ENCODE peak calls at places on chromosomes 16 and 17, in five cellular contexts. Y is BJ, W is astrocyte of the spinal cord, H is HL-60, Q is hepatocyte. F is an unnamed sample.

GRCh38 chr17:77363821-77364361 is 223.1 kb downstream of the SEC14L1 start:
- DNase-seq in H (no peak), W (peak; percentile 66), Y (no peak), Q (peak; percentile 35), F (no peak)

GRCh38 chr16:3458278-3458851 is 14.9 kb downstream of the NAA60 start:
- DNase-seq in Y (no peak), Q (peak; percentile 50), W (peak; percentile 29), H (no peak), F (no peak)

GRCh38 chr16:4811242-4811641 is 8.8 kb upstream of the ROGDI start:
- DNase-seq in W (no peak), Q (no peak), H (no peak), Y (no peak), F (no peak)

GRCh38 chr16:19933740-19934139 is 49.1 kb upstream of the GPRC5B start:
- DNase-seq in H (no peak), Q (peak; percentile 0), Y (no peak), W (no peak), F (no peak)

GRCh38 chr17:51820252-51820651 is 338.3 kb downstream of the CA10 start:
- DNase-seq in Y (no peak), H (no peak), W (no peak), Q (peak; percentile 25), F (no peak)

GRCh38 chr17:70355185-70355584 is 185.9 kb downstream of the KCNJ2 start:
- DNase-seq in H (no peak), Y (no peak), W (no peak), Q (no peak), F (no peak)

GRCh38 chr16:67857547-67858233 is 10.2 kb upstream of the CENPT start:
- DNase-seq in H (no peak), Y (peak; percentile 96), Q (peak; percentile 91), W (peak; percentile 91), F (peak; percentile 64)

GRCh38 chr17:3527896-3528603 is 29.6 kb downstream of the TRPV3 start:
- DNase-seq in Y (no peak), W (peak; percentile 8), H (no peak), Q (no peak), F (no peak)

GRCh38 chr16:17555176-17555575 is 84.4 kb upstream of the XYLT1 start:
- DNase-seq in H (no peak), Y (peak; percentile 62), Q (no peak), W (peak; percentile 80), F (no peak)

GRCh38 chr16:89723279-89724250 is 2.2 kb downstream of the ZNF276 start:
- DNase-seq in Y (no peak), Q (no peak), W (peak; percentile 45), H (no peak), F (no peak)

GRCh38 chr17:57154896-57155295 is 69.8 kb downstream of the AKAP1 start:
- DNase-seq in W (no peak), Q (no peak), Y (no peak), H (peak; percentile 61), F (no peak)

GRCh38 chr17:8080208-8080798 is 7.2 kb downstream of the ALOX12B start:
- DNase-seq in Y (no peak), Q (no peak), H (no peak), W (no peak), F (no peak)

GRCh38 chr17:60091908-60092331 is 13.2 kb upstream of the HEATR6 start:
- DNase-seq in W (peak; percentile 67), Q (no peak), H (no peak), Y (no peak), F (no peak)

GRCh38 chr16:70432304-70432799 is 6.5 kb downstream of the ST3GAL2 start:
- DNase-seq in Q (no peak), W (no peak), H (peak; percentile 49), Y (no peak), F (no peak)

GRCh38 chr17:5541610-5542202 is 42.6 kb downstream of the NLRP1 start:
- DNase-seq in Q (no peak), H (no peak), Y (no peak), W (no peak), F (no peak)

GRCh38 chr17:34637548-34638525 is 58.5 kb downstream of the TMEM132E start:
- DNase-seq in H (peak; percentile 73), W (peak; percentile 31), Y (peak; percentile 2), Q (peak; percentile 89), F (peak; percentile 3)

GRCh38 chr16:89375021-89375420 is 115.3 kb downstream of the ANKRD11 start:
- DNase-seq in H (no peak), Q (no peak), Y (no peak), W (no peak), F (peak; percentile 99)

GRCh38 chr16:67164599-67165061 is at the start of gene HSF4:
- DNase-seq in Q (peak; percentile 59), H (no peak), Y (no peak), W (no peak), F (no peak)

GRCh38 chr17:28371245-28372202 is at the start of gene SARM1:
- DNase-seq in H (no peak), Q (peak; percentile 94), W (peak; percentile 92), Y (peak; percentile 62), F (peak; percentile 54)

GRCh38 chr16:87375426-87376135 is 8.0 kb downstream of the FBXO31 start:
- DNase-seq in W (peak; percentile 49), Y (no peak), H (no peak), Q (no peak), F (no peak)

GRCh38 chr17:41663451-41664171 is 25.1 kb upstream of the EIF1 start:
- DNase-seq in H (no peak), Y (no peak), W (no peak), Q (no peak), F (no peak)

GRCh38 chr17:77572851-77573250 is 385.7 kb upstream of the TNRC6C start:
- DNase-seq in W (no peak), Q (no peak), H (no peak), Y (no peak), F (no peak)

GRCh38 chr17:12402963-12403622 is 262.6 kb upstream of the MYOCD start:
- DNase-seq in Q (no peak), Y (peak; percentile 30), H (no peak), W (peak; percentile 78), F (no peak)

GRCh38 chr17:40450175-40450574 is 6.9 kb downstream of the IGFBP4 start:
- DNase-seq in Q (peak; percentile 55), W (no peak), H (peak; percentile 56), Y (no peak), F (no peak)

GRCh38 chr16:61792194-61792904 is 243.9 kb downstream of the CDH8 start:
- DNase-seq in Y (peak; percentile 98), H (no peak), W (peak; percentile 97), Q (no peak), F (peak; percentile 54)

GRCh38 chr17:17227608-17228520 is 9.1 kb downstream of the FLCN start:
- DNase-seq in Y (no peak), Q (no peak), W (no peak), H (no peak), F (no peak)

GRCh38 chr17:4310349-4311060 is 46.7 kb upstream of the ANKFY1 start:
- DNase-seq in Y (no peak), H (no peak), Q (peak; percentile 31), W (no peak), F (peak; percentile 24)

GRCh38 chr17:35080536-35080935 is 17.0 kb upstream of the RFFL start:
- DNase-seq in Y (no peak), W (no peak), H (peak; percentile 14), Q (no peak), F (no peak)

DNA sequence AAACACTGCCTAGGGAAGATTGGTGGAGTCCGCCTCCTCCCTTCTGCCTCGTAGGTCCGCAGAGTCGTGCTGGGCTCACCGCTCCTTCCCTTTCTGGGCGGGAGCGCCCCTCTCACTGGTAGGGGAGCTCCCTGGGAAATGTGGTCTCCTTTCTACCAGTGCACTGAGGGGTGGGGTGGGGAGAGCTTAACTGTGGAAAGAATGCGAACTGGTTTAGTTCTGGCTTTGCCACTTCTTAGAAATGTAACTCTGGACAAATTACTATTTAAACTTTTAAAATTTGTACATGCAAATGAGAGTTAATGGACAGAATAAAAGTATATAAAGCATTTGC is 105.7 kb downstream of the RPTOR start:
- DNase-seq in Y (no peak), W (no peak), Q (no peak), H (no peak), F (no peak)
- H3K4me3 ChIP-seq in Y (no peak overlapping the region), W (no peak overlapping the region), Q (no peak overlapping the region), H (no peak overlapping the region), F (no peak overlapping the region)

GRCh38 chr17:21523482-21524210 is 147.5 kb downstream of the KCNJ12 start:
- DNase-seq in Q (no peak), H (no peak), Y (no peak), W (no peak), F (no peak)

GRCh38 chr17:21524211-21524591 is 148.0 kb downstream of the KCNJ12 start:
- DNase-seq in H (no peak), W (no peak), Q (no peak), Y (no peak), F (peak; percentile 12)

GRCh38 chr17:21528031-21528684 is 152.0 kb downstream of the KCNJ12 start:
- DNase-seq in Q (no peak), Y (no peak), H (no peak), W (no peak), F (no peak)

GRCh38 chr17:21522755-21523154 is 146.6 kb downstream of the KCNJ12 start:
- DNase-seq in H (no peak), W (no peak), Q (no peak), Y (no peak), F (no peak)

GRCh38 chr17:21525464-21526130 is 149.4 kb downstream of the KCNJ12 start:
- DNase-seq in W (no peak), H (no peak), Q (no peak), Y (no peak), F (no peak)
- TF ChIP-seq CTCF in W (no peak), H (no peak), Q (no peak), Y (no peak), F (no peak)

DNA sequence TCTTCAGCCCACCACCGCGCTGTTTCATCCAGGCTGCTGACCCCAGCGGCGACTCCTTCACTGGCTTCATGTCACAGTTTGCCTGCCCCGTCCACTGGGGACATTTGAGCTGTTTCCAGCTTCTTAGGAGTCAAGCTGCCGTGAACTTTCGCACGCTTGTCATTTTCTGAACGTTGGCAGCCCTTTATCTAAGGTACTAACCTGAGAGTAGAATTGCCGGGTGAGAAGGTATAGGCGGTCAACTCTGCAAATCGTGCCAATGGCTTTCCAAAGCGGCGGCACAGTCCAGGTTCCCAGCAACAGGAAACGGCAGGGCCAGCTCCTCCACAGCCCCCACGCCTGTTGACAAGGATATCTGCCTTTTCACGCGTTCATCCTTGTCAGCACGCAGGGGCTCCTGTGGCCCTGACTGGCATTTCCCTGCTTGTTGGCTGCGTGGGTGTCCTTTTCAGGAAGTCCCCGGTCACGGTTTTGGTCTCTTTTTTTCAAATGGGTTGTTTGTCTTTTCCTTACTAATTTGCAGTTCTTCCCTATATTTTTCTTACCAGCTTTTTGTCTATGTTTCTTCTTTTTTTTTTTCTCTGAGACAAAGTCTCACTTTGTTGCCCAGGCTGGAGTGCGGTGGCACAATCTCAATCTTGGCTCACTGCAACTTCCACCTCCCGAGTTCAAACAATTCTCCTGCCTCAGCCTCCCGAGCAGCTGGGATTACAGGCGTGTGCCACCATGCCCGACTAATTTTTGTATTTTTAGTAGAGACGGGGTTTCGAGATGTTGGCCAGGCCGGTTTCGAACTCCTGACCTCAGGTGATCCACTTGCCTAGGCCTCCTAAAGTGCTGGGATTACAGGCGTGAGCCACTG is 1.3 kb downstream of the UTS2R start:
- DNase-seq in W (no peak), Y (no peak), Q (no peak), H (no peak), F (no peak)
- H3K4me3 ChIP-seq in W (no peak overlapping the region), Y (no peak overlapping the region), Q (no peak overlapping the region), H (no peak overlapping the region), F (peak overlapping the region; percentile 31)

DNA sequence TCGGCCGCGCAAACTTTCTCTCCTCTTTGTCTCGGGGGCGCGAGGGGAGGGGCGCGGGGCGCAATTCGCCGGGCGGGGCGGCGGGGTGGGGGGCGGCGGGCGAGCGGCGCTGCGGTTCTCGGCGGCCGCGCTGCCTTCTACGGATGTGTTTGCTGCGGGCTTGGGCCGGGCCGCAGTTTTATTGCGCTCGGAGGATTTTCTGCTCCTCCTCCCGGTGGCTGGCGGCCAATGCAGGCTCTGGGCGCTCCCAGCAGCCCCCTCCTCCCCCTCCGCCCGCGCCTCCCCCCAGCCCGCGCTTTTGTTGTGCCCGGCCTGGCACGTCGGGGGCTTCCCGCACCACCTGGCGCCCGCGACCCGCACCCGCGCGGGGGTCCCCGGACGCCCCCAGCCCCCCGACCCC is at the start of gene TIMP2:
- DNase-seq in W (peak; percentile 83), Y (peak; percentile 30), Q (peak; percentile 94), H (peak; percentile 85), F (no peak)
- TF ChIP-seq CTCF in W (peak; percentile 13), Y (peak; percentile 17), Q (peak; percentile 7), H (no peak), F (peak; percentile 22)

F was measured in retinal pigment epithelial cell.